ENCODE peak calls at places on chromosomes 12 and 14, in ten cellular contexts. One of them, this sample, is unnamed. For H3K4me1 and H3K9me3, the result is how much of the 10 kb centered on the place peaks cover.

GRCh38 chr14:70416322-70416716 is 571 bp downstream of the SYNJ2BP start:
- DNase-seq in CD4-positive, alpha-beta memory T cell: no peak
- DNase-seq in stomach: no peak
- DNase-seq in naive thymus-derived CD4-positive, alpha-beta T cell: no peak
- DNase-seq in ovary: no peak
- DNase-seq in keratinocyte: no peak
- DNase-seq in sigmoid colon: no peak
- DNase-seq in RWPE2: no peak
- DNase-seq in CD8-positive, alpha-beta T cell: no peak
- DNase-seq in CD8-positive, alpha-beta memory T cell: no peak
- DNase-seq in this sample: no peak

GRCh38 chr12:67807808-67808207 is 159.3 kb downstream of the DYRK2 start:
- DNase-seq in CD4-positive, alpha-beta memory T cell: no peak
- DNase-seq in ovary: no peak
- DNase-seq in RWPE2: no peak
- DNase-seq in CD8-positive, alpha-beta T cell: no peak
- DNase-seq in naive thymus-derived CD4-positive, alpha-beta T cell: no peak
- DNase-seq in keratinocyte: no peak
- DNase-seq in stomach: no peak
- DNase-seq in sigmoid colon: no peak
- DNase-seq in CD8-positive, alpha-beta memory T cell: no peak
- DNase-seq in this sample: no peak

GRCh38 chr14:78104655-78105054 is 65.5 kb upstream of the NRXN3 start:
- DNase-seq in keratinocyte: no peak
- DNase-seq in CD8-positive, alpha-beta T cell: no peak
- DNase-seq in CD8-positive, alpha-beta memory T cell: no peak
- DNase-seq in ovary: no peak
- DNase-seq in naive thymus-derived CD4-positive, alpha-beta T cell: no peak
- DNase-seq in sigmoid colon: no peak
- DNase-seq in RWPE2: no peak
- DNase-seq in CD4-positive, alpha-beta memory T cell: no peak
- DNase-seq in stomach: no peak
- DNase-seq in this sample: no peak

GRCh38 chr12:85587158-85587557 is 249.1 kb downstream of the RASSF9 start:
- DNase-seq in CD4-positive, alpha-beta memory T cell: no peak
- DNase-seq in naive thymus-derived CD4-positive, alpha-beta T cell: no peak
- DNase-seq in keratinocyte: no peak
- DNase-seq in CD8-positive, alpha-beta memory T cell: no peak
- DNase-seq in RWPE2: no peak
- DNase-seq in stomach: no peak
- DNase-seq in sigmoid colon: no peak
- DNase-seq in ovary: no peak
- DNase-seq in CD8-positive, alpha-beta T cell: no peak
- DNase-seq in this sample: no peak

GRCh38 chr14:75334191-75335051 is 55.8 kb downstream of the FOS start:
- DNase-seq in CD8-positive, alpha-beta T cell: peak
- DNase-seq in CD4-positive, alpha-beta memory T cell: peak
- DNase-seq in CD8-positive, alpha-beta memory T cell: peak
- DNase-seq in sigmoid colon: peak
- DNase-seq in stomach: peak
- DNase-seq in keratinocyte: no peak
- DNase-seq in ovary: no peak
- DNase-seq in naive thymus-derived CD4-positive, alpha-beta T cell: peak
- DNase-seq in RWPE2: no peak
- DNase-seq in this sample: no peak

GRCh38 chr14:104442611-104443390 is 136.8 kb upstream of the C14orf180 start:
- DNase-seq in keratinocyte: no peak
- DNase-seq in sigmoid colon: no peak
- DNase-seq in naive thymus-derived CD4-positive, alpha-beta T cell: no peak
- DNase-seq in CD8-positive, alpha-beta T cell: no peak
- DNase-seq in CD8-positive, alpha-beta memory T cell: no peak
- DNase-seq in CD4-positive, alpha-beta memory T cell: no peak
- DNase-seq in ovary: no peak
- DNase-seq in stomach: no peak
- DNase-seq in RWPE2: no peak
- DNase-seq in this sample: no peak

GRCh38 chr12:100249936-100250335 is 16.9 kb downstream of the DEPDC4 start:
- DNase-seq in keratinocyte: no peak
- DNase-seq in CD8-positive, alpha-beta memory T cell: no peak
- DNase-seq in RWPE2: no peak
- DNase-seq in CD8-positive, alpha-beta T cell: no peak
- DNase-seq in sigmoid colon: no peak
- DNase-seq in naive thymus-derived CD4-positive, alpha-beta T cell: no peak
- DNase-seq in ovary: no peak
- DNase-seq in stomach: no peak
- DNase-seq in CD4-positive, alpha-beta memory T cell: no peak
- DNase-seq in this sample: no peak

GRCh38 chr12:107356266-107356936 is 263.1 kb upstream of the CRY1 start:
- DNase-seq in RWPE2: no peak
- DNase-seq in sigmoid colon: no peak
- DNase-seq in stomach: no peak
- DNase-seq in naive thymus-derived CD4-positive, alpha-beta T cell: no peak
- DNase-seq in CD8-positive, alpha-beta memory T cell: no peak
- DNase-seq in keratinocyte: no peak
- DNase-seq in CD8-positive, alpha-beta T cell: no peak
- DNase-seq in ovary: no peak
- DNase-seq in CD4-positive, alpha-beta memory T cell: no peak
- DNase-seq in this sample: no peak

GRCh38 chr12:129610601-129611120 is 293.2 kb downstream of the TMEM132D start:
- DNase-seq in sigmoid colon: no peak
- DNase-seq in naive thymus-derived CD4-positive, alpha-beta T cell: no peak
- DNase-seq in keratinocyte: no peak
- DNase-seq in stomach: no peak
- DNase-seq in RWPE2: no peak
- DNase-seq in CD4-positive, alpha-beta memory T cell: no peak
- DNase-seq in ovary: no peak
- DNase-seq in CD8-positive, alpha-beta T cell: no peak
- DNase-seq in CD8-positive, alpha-beta memory T cell: no peak
- DNase-seq in this sample: no peak

GRCh38 chr12:129617849-129618248 is 286.0 kb downstream of the TMEM132D start:
- DNase-seq in sigmoid colon: no peak
- DNase-seq in ovary: no peak
- DNase-seq in keratinocyte: no peak
- DNase-seq in RWPE2: no peak
- DNase-seq in CD8-positive, alpha-beta memory T cell: no peak
- DNase-seq in CD4-positive, alpha-beta memory T cell: no peak
- DNase-seq in CD8-positive, alpha-beta T cell: no peak
- DNase-seq in naive thymus-derived CD4-positive, alpha-beta T cell: no peak
- DNase-seq in stomach: no peak
- DNase-seq in this sample: no peak

GRCh38 chr12:129613311-129613710 is 290.5 kb downstream of the TMEM132D start:
- DNase-seq in ovary: no peak
- DNase-seq in CD8-positive, alpha-beta memory T cell: no peak
- DNase-seq in RWPE2: no peak
- DNase-seq in CD8-positive, alpha-beta T cell: no peak
- DNase-seq in keratinocyte: no peak
- DNase-seq in sigmoid colon: no peak
- DNase-seq in stomach: no peak
- DNase-seq in CD4-positive, alpha-beta memory T cell: no peak
- DNase-seq in naive thymus-derived CD4-positive, alpha-beta T cell: no peak
- DNase-seq in this sample: no peak

GRCh38 chr12:129614221-129614885 is 289.5 kb downstream of the TMEM132D start:
- DNase-seq in RWPE2: no peak
- DNase-seq in sigmoid colon: no peak
- DNase-seq in CD4-positive, alpha-beta memory T cell: no peak
- DNase-seq in naive thymus-derived CD4-positive, alpha-beta T cell: no peak
- DNase-seq in ovary: no peak
- DNase-seq in CD8-positive, alpha-beta T cell: no peak
- DNase-seq in keratinocyte: no peak
- DNase-seq in stomach: no peak
- DNase-seq in CD8-positive, alpha-beta memory T cell: no peak
- DNase-seq in this sample: no peak

DNA sequence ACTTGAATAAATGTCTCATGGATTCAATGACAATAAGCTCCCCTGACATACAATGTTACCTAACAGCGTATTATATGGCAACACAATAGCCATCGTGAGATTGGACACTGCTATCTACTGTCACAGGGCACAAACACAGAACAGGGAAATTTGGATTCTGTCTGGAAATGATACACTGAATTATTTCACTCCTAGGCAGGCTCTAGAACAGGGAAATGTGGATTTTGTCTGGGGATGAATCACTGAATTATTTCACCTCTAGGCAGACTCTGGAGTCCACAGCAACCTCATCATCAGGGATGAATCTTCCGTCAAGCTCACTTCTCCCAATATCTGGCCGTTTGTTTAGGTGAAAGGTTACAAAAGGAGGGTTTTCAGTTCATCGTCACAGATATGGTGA is 288.8 kb downstream of the TMEM132D start:
- DNase-seq in RWPE2: no peak
- DNase-seq in ovary: no peak
- DNase-seq in CD8-positive, alpha-beta memory T cell: no peak
- DNase-seq in CD4-positive, alpha-beta memory T cell: no peak
- DNase-seq in CD8-positive, alpha-beta T cell: no peak
- DNase-seq in keratinocyte: no peak
- DNase-seq in naive thymus-derived CD4-positive, alpha-beta T cell: no peak
- DNase-seq in stomach: no peak
- DNase-seq in sigmoid colon: no peak
- DNase-seq in this sample: no peak
- H3K27ac ChIP-seq in RWPE2: no peak
- H3K27ac ChIP-seq in ovary: no peak
- H3K27ac ChIP-seq in CD8-positive, alpha-beta memory T cell: no peak
- H3K27ac ChIP-seq in CD4-positive, alpha-beta memory T cell: no peak
- H3K27ac ChIP-seq in CD8-positive, alpha-beta T cell: no peak
- H3K27ac ChIP-seq in keratinocyte: no peak
- H3K27ac ChIP-seq in naive thymus-derived CD4-positive, alpha-beta T cell: no peak
- H3K27ac ChIP-seq in stomach: no peak
- H3K27ac ChIP-seq in sigmoid colon: no peak
- H3K27ac ChIP-seq in this sample: no peak

GRCh38 chr12:108815369-108815768 is 42.0 kb downstream of the SSH1 start:
- DNase-seq in CD8-positive, alpha-beta T cell: no peak
- DNase-seq in naive thymus-derived CD4-positive, alpha-beta T cell: no peak
- DNase-seq in stomach: no peak
- DNase-seq in CD8-positive, alpha-beta memory T cell: no peak
- DNase-seq in CD4-positive, alpha-beta memory T cell: no peak
- DNase-seq in ovary: no peak
- DNase-seq in keratinocyte: no peak
- DNase-seq in sigmoid colon: no peak
- DNase-seq in RWPE2: no peak
- DNase-seq in this sample: no peak

GRCh38 chr12:108819920-108820699 is 37.3 kb downstream of the SSH1 start:
- DNase-seq in RWPE2: no peak
- DNase-seq in CD8-positive, alpha-beta T cell: no peak
- DNase-seq in CD4-positive, alpha-beta memory T cell: no peak
- DNase-seq in ovary: no peak
- DNase-seq in CD8-positive, alpha-beta memory T cell: no peak
- DNase-seq in sigmoid colon: no peak
- DNase-seq in keratinocyte: no peak
- DNase-seq in stomach: no peak
- DNase-seq in naive thymus-derived CD4-positive, alpha-beta T cell: no peak
- DNase-seq in this sample: no peak

GRCh38 chr12:108816652-108817335 is 40.6 kb downstream of the SSH1 start:
- DNase-seq in CD8-positive, alpha-beta T cell: no peak
- DNase-seq in sigmoid colon: no peak
- DNase-seq in RWPE2: no peak
- DNase-seq in CD8-positive, alpha-beta memory T cell: no peak
- DNase-seq in ovary: no peak
- DNase-seq in naive thymus-derived CD4-positive, alpha-beta T cell: no peak
- DNase-seq in stomach: no peak
- DNase-seq in keratinocyte: no peak
- DNase-seq in CD4-positive, alpha-beta memory T cell: no peak
- DNase-seq in this sample: no peak

GRCh38 chr12:108815875-108816594 is 41.3 kb downstream of the SSH1 start:
- DNase-seq in sigmoid colon: no peak
- DNase-seq in CD4-positive, alpha-beta memory T cell: no peak
- DNase-seq in CD8-positive, alpha-beta memory T cell: no peak
- DNase-seq in stomach: no peak
- DNase-seq in CD8-positive, alpha-beta T cell: no peak
- DNase-seq in RWPE2: no peak
- DNase-seq in naive thymus-derived CD4-positive, alpha-beta T cell: no peak
- DNase-seq in ovary: no peak
- DNase-seq in keratinocyte: peak
- DNase-seq in this sample: no peak

DNA sequence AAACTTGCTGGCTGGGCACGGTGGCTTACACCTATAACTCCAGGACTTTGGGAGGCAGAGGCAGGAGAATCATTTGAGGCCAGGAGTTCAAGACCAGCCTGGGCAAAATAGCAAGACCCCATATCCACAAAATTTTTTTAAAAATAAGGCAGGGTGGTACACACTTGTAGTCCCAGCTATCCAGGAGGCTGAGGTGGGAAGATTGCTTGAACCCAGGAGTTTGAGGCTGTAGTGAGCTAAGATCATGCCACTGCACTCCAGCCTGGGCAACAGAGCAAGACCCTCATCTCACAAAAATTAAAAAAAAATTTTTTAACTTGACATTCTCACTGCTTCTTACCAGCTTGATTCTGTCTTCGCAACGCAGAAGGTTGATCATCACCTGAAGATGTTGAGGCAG is 39.5 kb downstream of the SSH1 start:
- DNase-seq in keratinocyte: no peak
- DNase-seq in naive thymus-derived CD4-positive, alpha-beta T cell: no peak
- DNase-seq in ovary: no peak
- DNase-seq in CD8-positive, alpha-beta T cell: no peak
- DNase-seq in CD8-positive, alpha-beta memory T cell: no peak
- DNase-seq in RWPE2: no peak
- DNase-seq in sigmoid colon: no peak
- DNase-seq in stomach: no peak
- DNase-seq in CD4-positive, alpha-beta memory T cell: no peak
- DNase-seq in this sample: no peak
- H3K4me1 ChIP-seq in keratinocyte: under half
- H3K4me1 ChIP-seq in naive thymus-derived CD4-positive, alpha-beta T cell: under half
- H3K4me1 ChIP-seq in ovary: under half
- H3K4me1 ChIP-seq in CD8-positive, alpha-beta T cell: under half
- H3K4me1 ChIP-seq in CD8-positive, alpha-beta memory T cell: under half
- H3K4me1 ChIP-seq in RWPE2: under half
- H3K4me1 ChIP-seq in sigmoid colon: under half
- H3K4me1 ChIP-seq in stomach: under half
- H3K4me1 ChIP-seq in CD4-positive, alpha-beta memory T cell: under half
- H3K4me1 ChIP-seq in this sample: under half

DNA sequence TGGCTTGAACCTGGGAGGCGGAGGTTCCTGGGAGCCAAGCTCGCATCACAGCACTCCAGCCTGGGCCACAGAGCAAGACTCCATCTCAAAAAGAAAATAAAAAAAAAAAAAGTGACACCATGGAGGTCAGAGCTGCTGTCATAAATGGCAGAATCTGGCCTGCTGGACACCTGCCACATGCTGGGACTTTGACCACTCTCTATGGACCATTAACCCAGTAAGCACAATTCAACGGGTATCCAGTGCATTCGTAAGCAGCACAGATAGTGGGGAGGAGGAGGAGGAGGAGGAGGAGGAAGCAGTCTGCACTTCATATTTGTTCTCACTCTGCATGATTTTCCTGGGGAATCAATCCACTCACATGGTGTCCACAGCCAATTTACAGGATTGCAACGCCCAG is 326.7 kb downstream of the GLT1D1 start:
- DNase-seq in CD8-positive, alpha-beta T cell: no peak
- DNase-seq in RWPE2: no peak
- DNase-seq in CD4-positive, alpha-beta memory T cell: no peak
- DNase-seq in ovary: no peak
- DNase-seq in keratinocyte: no peak
- DNase-seq in sigmoid colon: no peak
- DNase-seq in naive thymus-derived CD4-positive, alpha-beta T cell: no peak
- DNase-seq in stomach: no peak
- DNase-seq in CD8-positive, alpha-beta memory T cell: no peak
- DNase-seq in this sample: no peak
- H3K9me3 ChIP-seq in CD8-positive, alpha-beta T cell: under half
- H3K9me3 ChIP-seq in RWPE2: under half
- H3K9me3 ChIP-seq in CD4-positive, alpha-beta memory T cell: under half
- H3K9me3 ChIP-seq in ovary: under half
- H3K9me3 ChIP-seq in keratinocyte: under half
- H3K9me3 ChIP-seq in sigmoid colon: under half
- H3K9me3 ChIP-seq in naive thymus-derived CD4-positive, alpha-beta T cell: under half
- H3K9me3 ChIP-seq in stomach: under half
- H3K9me3 ChIP-seq in CD8-positive, alpha-beta memory T cell: under half
- H3K9me3 ChIP-seq in this sample: under half

GRCh38 chr12:106287364-106287763 is 15.2 kb upstream of the TCP11L2 start:
- DNase-seq in CD4-positive, alpha-beta memory T cell: no peak
- DNase-seq in ovary: no peak
- DNase-seq in CD8-positive, alpha-beta T cell: no peak
- DNase-seq in CD8-positive, alpha-beta memory T cell: no peak
- DNase-seq in sigmoid colon: no peak
- DNase-seq in RWPE2: no peak
- DNase-seq in stomach: no peak
- DNase-seq in keratinocyte: no peak
- DNase-seq in naive thymus-derived CD4-positive, alpha-beta T cell: no peak
- DNase-seq in this sample: no peak
- H3K27ac ChIP-seq in CD4-positive, alpha-beta memory T cell: no peak
- H3K27ac ChIP-seq in ovary: no peak
- H3K27ac ChIP-seq in CD8-positive, alpha-beta T cell: no peak
- H3K27ac ChIP-seq in CD8-positive, alpha-beta memory T cell: no peak
- H3K27ac ChIP-seq in sigmoid colon: no peak
- H3K27ac ChIP-seq in RWPE2: peak
- H3K27ac ChIP-seq in stomach: no peak
- H3K27ac ChIP-seq in keratinocyte: peak
- H3K27ac ChIP-seq in naive thymus-derived CD4-positive, alpha-beta T cell: no peak
- H3K27ac ChIP-seq in this sample: no peak